ENCODE peak calls at places on chromosomes 4 and X, in four cellular contexts. One of them, this sample, is unnamed.

GRCh38 chr4:10951306-10951705 is 266.7 kb upstream of the CLNK start:
- DNase-seq in stimulated activated CD4-positive, alpha-beta T cell treated with anti-CD3 and anti-CD28 coated beads, Interleukin-12 subunit alpha, Interleukin-12 subunit beta, amount 100 ng/mL, for 4 hours: no peak
- DNase-seq in activated CD4-positive, CD25-positive, alpha-beta regulatory T cell: no peak
- DNase-seq in fibroblast of pulmonary artery: no peak
- DNase-seq in this sample: no peak

GRCh38 chr4:186693159-186693815 is 30.4 kb downstream of the FAT1 start:
- DNase-seq in stimulated activated CD4-positive, alpha-beta T cell treated with anti-CD3 and anti-CD28 coated beads, Interleukin-12 subunit alpha, Interleukin-12 subunit beta, amount 100 ng/mL, for 4 hours: no peak
- DNase-seq in activated CD4-positive, CD25-positive, alpha-beta regulatory T cell: no peak
- DNase-seq in fibroblast of pulmonary artery: peak
- DNase-seq in this sample: peak

GRCh38 chrX:12770440-12770839 is 20.8 kb upstream of the PRPS2 start:
- DNase-seq in stimulated activated CD4-positive, alpha-beta T cell treated with anti-CD3 and anti-CD28 coated beads, Interleukin-12 subunit alpha, Interleukin-12 subunit beta, amount 100 ng/mL, for 4 hours: no peak
- DNase-seq in activated CD4-positive, CD25-positive, alpha-beta regulatory T cell: no peak
- DNase-seq in fibroblast of pulmonary artery: peak
- DNase-seq in this sample: peak

GRCh38 chr4:137946423-137946822 is 295.7 kb downstream of the SLC7A11 start:
- DNase-seq in stimulated activated CD4-positive, alpha-beta T cell treated with anti-CD3 and anti-CD28 coated beads, Interleukin-12 subunit alpha, Interleukin-12 subunit beta, amount 100 ng/mL, for 4 hours: no peak
- DNase-seq in activated CD4-positive, CD25-positive, alpha-beta regulatory T cell: no peak
- DNase-seq in fibroblast of pulmonary artery: no peak
- DNase-seq in this sample: no peak

GRCh38 chr4:35772291-35772690 is 472.0 kb downstream of the ARAP2 start:
- DNase-seq in stimulated activated CD4-positive, alpha-beta T cell treated with anti-CD3 and anti-CD28 coated beads, Interleukin-12 subunit alpha, Interleukin-12 subunit beta, amount 100 ng/mL, for 4 hours: no peak
- DNase-seq in activated CD4-positive, CD25-positive, alpha-beta regulatory T cell: no peak
- DNase-seq in fibroblast of pulmonary artery: peak
- DNase-seq in this sample: peak

GRCh38 chr4:56255820-56256219 is 131.5 kb downstream of the AASDH start:
- DNase-seq in stimulated activated CD4-positive, alpha-beta T cell treated with anti-CD3 and anti-CD28 coated beads, Interleukin-12 subunit alpha, Interleukin-12 subunit beta, amount 100 ng/mL, for 4 hours: no peak
- DNase-seq in activated CD4-positive, CD25-positive, alpha-beta regulatory T cell: no peak
- DNase-seq in fibroblast of pulmonary artery: peak
- DNase-seq in this sample: no peak

GRCh38 chr4:93416337-93417102 is 412.0 kb upstream of the ATOH1 start:
- DNase-seq in stimulated activated CD4-positive, alpha-beta T cell treated with anti-CD3 and anti-CD28 coated beads, Interleukin-12 subunit alpha, Interleukin-12 subunit beta, amount 100 ng/mL, for 4 hours: no peak
- DNase-seq in activated CD4-positive, CD25-positive, alpha-beta regulatory T cell: no peak
- DNase-seq in fibroblast of pulmonary artery: peak
- DNase-seq in this sample: no peak

GRCh38 chr4:184513802-184514120 is 39.4 kb upstream of the IRF2 start:
- DNase-seq in stimulated activated CD4-positive, alpha-beta T cell treated with anti-CD3 and anti-CD28 coated beads, Interleukin-12 subunit alpha, Interleukin-12 subunit beta, amount 100 ng/mL, for 4 hours: no peak
- DNase-seq in activated CD4-positive, CD25-positive, alpha-beta regulatory T cell: no peak
- DNase-seq in fibroblast of pulmonary artery: no peak
- DNase-seq in this sample: no peak

GRCh38 chrX:153513265-153513664 is 4.2 kb upstream of the ATP2B3 start:
- DNase-seq in stimulated activated CD4-positive, alpha-beta T cell treated with anti-CD3 and anti-CD28 coated beads, Interleukin-12 subunit alpha, Interleukin-12 subunit beta, amount 100 ng/mL, for 4 hours: no peak
- DNase-seq in activated CD4-positive, CD25-positive, alpha-beta regulatory T cell: no peak
- DNase-seq in fibroblast of pulmonary artery: no peak
- DNase-seq in this sample: no peak

GRCh38 chr4:125390126-125390525 is 75.4 kb downstream of the FAT4 start:
- DNase-seq in stimulated activated CD4-positive, alpha-beta T cell treated with anti-CD3 and anti-CD28 coated beads, Interleukin-12 subunit alpha, Interleukin-12 subunit beta, amount 100 ng/mL, for 4 hours: no peak
- DNase-seq in activated CD4-positive, CD25-positive, alpha-beta regulatory T cell: no peak
- DNase-seq in fibroblast of pulmonary artery: peak
- DNase-seq in this sample: peak

GRCh38 chrX:14359316-14359715 is 170.0 kb upstream of the GLRA2 start:
- DNase-seq in stimulated activated CD4-positive, alpha-beta T cell treated with anti-CD3 and anti-CD28 coated beads, Interleukin-12 subunit alpha, Interleukin-12 subunit beta, amount 100 ng/mL, for 4 hours: no peak
- DNase-seq in activated CD4-positive, CD25-positive, alpha-beta regulatory T cell: no peak
- DNase-seq in fibroblast of pulmonary artery: no peak
- DNase-seq in this sample: no peak

GRCh38 chr4:23887173-23887572 is 2.7 kb downstream of the PPARGC1A start:
- DNase-seq in stimulated activated CD4-positive, alpha-beta T cell treated with anti-CD3 and anti-CD28 coated beads, Interleukin-12 subunit alpha, Interleukin-12 subunit beta, amount 100 ng/mL, for 4 hours: no peak
- DNase-seq in activated CD4-positive, CD25-positive, alpha-beta regulatory T cell: no peak
- DNase-seq in fibroblast of pulmonary artery: no peak
- DNase-seq in this sample: no peak

GRCh38 chr4:184648220-184649025 is 824 bp downstream of the CASP3 start:
- DNase-seq in stimulated activated CD4-positive, alpha-beta T cell treated with anti-CD3 and anti-CD28 coated beads, Interleukin-12 subunit alpha, Interleukin-12 subunit beta, amount 100 ng/mL, for 4 hours: peak
- DNase-seq in activated CD4-positive, CD25-positive, alpha-beta regulatory T cell: peak
- DNase-seq in fibroblast of pulmonary artery: peak
- DNase-seq in this sample: peak

GRCh38 chr4:185738851-185739250 is 73.1 kb downstream of the SORBS2 start:
- DNase-seq in stimulated activated CD4-positive, alpha-beta T cell treated with anti-CD3 and anti-CD28 coated beads, Interleukin-12 subunit alpha, Interleukin-12 subunit beta, amount 100 ng/mL, for 4 hours: no peak
- DNase-seq in activated CD4-positive, CD25-positive, alpha-beta regulatory T cell: no peak
- DNase-seq in fibroblast of pulmonary artery: no peak
- DNase-seq in this sample: no peak

GRCh38 chr4:21476753-21477152 is 471.8 kb downstream of the KCNIP4 start:
- DNase-seq in stimulated activated CD4-positive, alpha-beta T cell treated with anti-CD3 and anti-CD28 coated beads, Interleukin-12 subunit alpha, Interleukin-12 subunit beta, amount 100 ng/mL, for 4 hours: no peak
- DNase-seq in activated CD4-positive, CD25-positive, alpha-beta regulatory T cell: no peak
- DNase-seq in fibroblast of pulmonary artery: peak
- DNase-seq in this sample: peak

GRCh38 chr4:150217192-150217591 is 138.9 kb downstream of the DCLK2 start:
- DNase-seq in stimulated activated CD4-positive, alpha-beta T cell treated with anti-CD3 and anti-CD28 coated beads, Interleukin-12 subunit alpha, Interleukin-12 subunit beta, amount 100 ng/mL, for 4 hours: no peak
- DNase-seq in activated CD4-positive, CD25-positive, alpha-beta regulatory T cell: no peak
- DNase-seq in fibroblast of pulmonary artery: peak
- DNase-seq in this sample: peak

GRCh38 chr4:104728380-104729122 is 233.9 kb upstream of the CXXC4 start:
- DNase-seq in stimulated activated CD4-positive, alpha-beta T cell treated with anti-CD3 and anti-CD28 coated beads, Interleukin-12 subunit alpha, Interleukin-12 subunit beta, amount 100 ng/mL, for 4 hours: no peak
- DNase-seq in activated CD4-positive, CD25-positive, alpha-beta regulatory T cell: no peak
- DNase-seq in fibroblast of pulmonary artery: peak
- DNase-seq in this sample: peak

GRCh38 chrX:129930941-129931410 is 25.0 kb downstream of the UTP14A start:
- DNase-seq in stimulated activated CD4-positive, alpha-beta T cell treated with anti-CD3 and anti-CD28 coated beads, Interleukin-12 subunit alpha, Interleukin-12 subunit beta, amount 100 ng/mL, for 4 hours: no peak
- DNase-seq in activated CD4-positive, CD25-positive, alpha-beta regulatory T cell: no peak
- DNase-seq in fibroblast of pulmonary artery: peak
- DNase-seq in this sample: no peak

GRCh38 chrX:13110427-13111324 is 66.3 kb upstream of the FAM9C start:
- DNase-seq in stimulated activated CD4-positive, alpha-beta T cell treated with anti-CD3 and anti-CD28 coated beads, Interleukin-12 subunit alpha, Interleukin-12 subunit beta, amount 100 ng/mL, for 4 hours: no peak
- DNase-seq in activated CD4-positive, CD25-positive, alpha-beta regulatory T cell: no peak
- DNase-seq in fibroblast of pulmonary artery: peak
- DNase-seq in this sample: peak

GRCh38 chr4:109266891-109267290 is 35.6 kb downstream of the COL25A1 start:
- DNase-seq in stimulated activated CD4-positive, alpha-beta T cell treated with anti-CD3 and anti-CD28 coated beads, Interleukin-12 subunit alpha, Interleukin-12 subunit beta, amount 100 ng/mL, for 4 hours: no peak
- DNase-seq in activated CD4-positive, CD25-positive, alpha-beta regulatory T cell: no peak
- DNase-seq in fibroblast of pulmonary artery: no peak
- DNase-seq in this sample: no peak

GRCh38 chrX:42751573-42751972 is 26.4 kb downstream of the PPP1R2C start:
- DNase-seq in stimulated activated CD4-positive, alpha-beta T cell treated with anti-CD3 and anti-CD28 coated beads, Interleukin-12 subunit alpha, Interleukin-12 subunit beta, amount 100 ng/mL, for 4 hours: no peak
- DNase-seq in activated CD4-positive, CD25-positive, alpha-beta regulatory T cell: no peak
- DNase-seq in fibroblast of pulmonary artery: peak
- DNase-seq in this sample: peak

GRCh38 chr4:125664091-125664767 is 349.5 kb downstream of the FAT4 start:
- DNase-seq in stimulated activated CD4-positive, alpha-beta T cell treated with anti-CD3 and anti-CD28 coated beads, Interleukin-12 subunit alpha, Interleukin-12 subunit beta, amount 100 ng/mL, for 4 hours: no peak
- DNase-seq in activated CD4-positive, CD25-positive, alpha-beta regulatory T cell: no peak
- DNase-seq in fibroblast of pulmonary artery: no peak
- DNase-seq in this sample: no peak

GRCh38 chr4:101355767-101356702 is 8.7 kb upstream of the PPP3CA start:
- DNase-seq in stimulated activated CD4-positive, alpha-beta T cell treated with anti-CD3 and anti-CD28 coated beads, Interleukin-12 subunit alpha, Interleukin-12 subunit beta, amount 100 ng/mL, for 4 hours: no peak
- DNase-seq in activated CD4-positive, CD25-positive, alpha-beta regulatory T cell: no peak
- DNase-seq in fibroblast of pulmonary artery: peak
- DNase-seq in this sample: peak

GRCh38 chrX:145843196-145843595 is 25.6 kb downstream of the SLITRK2 start:
- DNase-seq in stimulated activated CD4-positive, alpha-beta T cell treated with anti-CD3 and anti-CD28 coated beads, Interleukin-12 subunit alpha, Interleukin-12 subunit beta, amount 100 ng/mL, for 4 hours: no peak
- DNase-seq in activated CD4-positive, CD25-positive, alpha-beta regulatory T cell: no peak
- DNase-seq in fibroblast of pulmonary artery: no peak
- DNase-seq in this sample: no peak

GRCh38 chr4:186486172-186486571 is 69.2 kb downstream of the MTNR1A start:
- DNase-seq in stimulated activated CD4-positive, alpha-beta T cell treated with anti-CD3 and anti-CD28 coated beads, Interleukin-12 subunit alpha, Interleukin-12 subunit beta, amount 100 ng/mL, for 4 hours: no peak
- DNase-seq in activated CD4-positive, CD25-positive, alpha-beta regulatory T cell: no peak
- DNase-seq in fibroblast of pulmonary artery: no peak
- DNase-seq in this sample: peak

GRCh38 chr4:120291541-120291940 is 224.9 kb upstream of the MAD2L1 start:
- DNase-seq in stimulated activated CD4-positive, alpha-beta T cell treated with anti-CD3 and anti-CD28 coated beads, Interleukin-12 subunit alpha, Interleukin-12 subunit beta, amount 100 ng/mL, for 4 hours: no peak
- DNase-seq in activated CD4-positive, CD25-positive, alpha-beta regulatory T cell: no peak
- DNase-seq in fibroblast of pulmonary artery: no peak
- DNase-seq in this sample: no peak

GRCh38 chr4:2284934-2285664 is 23.2 kb upstream of the MXD4 start:
- DNase-seq in stimulated activated CD4-positive, alpha-beta T cell treated with anti-CD3 and anti-CD28 coated beads, Interleukin-12 subunit alpha, Interleukin-12 subunit beta, amount 100 ng/mL, for 4 hours: no peak
- DNase-seq in activated CD4-positive, CD25-positive, alpha-beta regulatory T cell: no peak
- DNase-seq in fibroblast of pulmonary artery: peak
- DNase-seq in this sample: peak

GRCh38 chrX:130975947-130976346 is 72.9 kb upstream of the ENOX2 start:
- DNase-seq in stimulated activated CD4-positive, alpha-beta T cell treated with anti-CD3 and anti-CD28 coated beads, Interleukin-12 subunit alpha, Interleukin-12 subunit beta, amount 100 ng/mL, for 4 hours: no peak
- DNase-seq in activated CD4-positive, CD25-positive, alpha-beta regulatory T cell: no peak
- DNase-seq in fibroblast of pulmonary artery: peak
- DNase-seq in this sample: peak